ENCODE peak calls at places on chromosome 14, in six cellular contexts. C is GM06990, M is uterus, T is fibroblast of the aortic adventitia, L is hepatocyte, R is tibial nerve. E is an unnamed sample.

GRCh38 chr14:81298122-81298521 is 77.4 kb upstream of the GTF2A1 start:
- DNase-seq in R (no peak), L (no peak), C (no peak), M (no peak), T (no peak), E (no peak)

GRCh38 chr14:65476290-65476941 is 63.9 kb downstream of the FUT8 start:
- DNase-seq in R (no peak), M (no peak), L (no peak), C (peak; percentile 53), T (peak; percentile 18), E (no peak)

GRCh38 chr14:35287481-35288013 is 4.6 kb upstream of the PSMA6 start:
- DNase-seq in C (no peak), T (peak; percentile 67), L (peak; percentile 9), M (no peak), R (no peak), E (no peak)

GRCh38 chr14:78164226-78164853 is 5.8 kb upstream of the NRXN3 start:
- DNase-seq in C (no peak), L (peak; percentile 58), M (no peak), R (no peak), T (no peak), E (no peak)

GRCh38 chr14:88551936-88552565 is 2.8 kb downstream of the PTPN21 start:
- DNase-seq in C (no peak), L (no peak), R (no peak), T (peak; percentile 34), M (no peak), E (no peak)

GRCh38 chr14:105470812-105471771 is 3.5 kb upstream of the CRIP2 start:
- DNase-seq in T (no peak), R (no peak), L (no peak), M (no peak), C (no peak), E (no peak)

GRCh38 chr14:97703006-97703760 is 906.0 kb downstream of the VRK1 start:
- DNase-seq in C (peak; percentile 29), T (no peak), L (no peak), M (no peak), R (no peak), E (no peak)

GRCh38 chr14:74979029-74979428 is 23.6 kb upstream of the PGF start:
- DNase-seq in M (no peak), L (no peak), R (no peak), C (no peak), T (no peak), E (no peak)

GRCh38 chr14:106506901-106507305 is 980.5 kb downstream of the TMEM121 start:
- DNase-seq in C (no peak), L (no peak), M (no peak), T (no peak), R (no peak), E (no peak)

GRCh38 chr14:73723799-73724621 is 9.8 kb upstream of the PNMA1 start:
- DNase-seq in T (peak; percentile 100), C (no peak), M (peak; percentile 92), R (peak; percentile 72), L (peak; percentile 61), E (peak; percentile 84)

GRCh38 chr14:31229009-31229408 is 21.4 kb upstream of the HECTD1 start:
- DNase-seq in T (no peak), R (no peak), C (peak; percentile 36), L (no peak), M (no peak), E (no peak)

GRCh38 chr14:101351769-101352168 is 209.5 kb upstream of the DIO3 start:
- DNase-seq in C (no peak), M (no peak), L (no peak), T (no peak), R (no peak), E (no peak)

GRCh38 chr14:61322799-61323290 is 1.5 kb downstream of the PRKCH start:
- DNase-seq in R (no peak), C (no peak), M (no peak), T (no peak), L (peak; percentile 42), E (peak; percentile 69)

GRCh38 chr14:105324080-105324778 is 9.7 kb downstream of the PACS2 start:
- DNase-seq in T (no peak), R (no peak), C (no peak), L (no peak), M (no peak), E (no peak)

GRCh38 chr14:100138082-100138787 is 21.2 kb downstream of the DEGS2 start:
- DNase-seq in L (no peak), R (no peak), C (no peak), T (no peak), M (no peak), E (no peak)

GRCh38 chr14:66974397-66975025 is 214.7 kb upstream of the GARIN2 start:
- DNase-seq in C (no peak), M (no peak), T (peak; percentile 32), R (no peak), L (no peak), E (no peak)

GRCh38 chr14:104977008-104977680 is 1.0 kb downstream of the AHNAK2 start:
- DNase-seq in R (no peak), C (no peak), T (no peak), M (no peak), L (peak; percentile 6), E (no peak)

GRCh38 chr14:105426416-105427130 is 6.9 kb downstream of the MTA1 start:
- DNase-seq in R (no peak), C (no peak), M (no peak), L (no peak), T (no peak), E (no peak)

GRCh38 chr14:69763761-69764510 is 3.0 kb upstream of the SRSF5 start:
- DNase-seq in C (no peak), M (no peak), L (no peak), T (no peak), R (no peak), E (no peak)

GRCh38 chr14:33505963-33506329 is 444.9 kb downstream of the EGLN3 start:
- DNase-seq in T (no peak), L (no peak), M (no peak), R (no peak), C (no peak), E (no peak)

GRCh38 chr14:66972469-66972868 is 216.8 kb upstream of the GARIN2 start:
- DNase-seq in C (no peak), L (no peak), M (no peak), T (no peak), R (no peak), E (no peak)

GRCh38 chr14:79656086-79656485 is 555.2 kb downstream of the DIO2 start:
- DNase-seq in T (no peak), C (no peak), L (no peak), M (no peak), R (no peak), E (no peak)

GRCh38 chr14:90700928-90701776 is 115.1 kb downstream of the TTC7B start:
- DNase-seq in R (no peak), C (no peak), M (no peak), L (no peak), T (no peak), E (no peak)

GRCh38 chr14:95507174-95507573 is 9.3 kb downstream of the SYNE3 start:
- DNase-seq in L (peak; percentile 54), T (peak; percentile 97), C (no peak), M (peak; percentile 74), R (no peak), E (peak; percentile 87)

GRCh38 chr14:105249175-105250007 is 1.1 kb downstream of the BTBD6 start:
- DNase-seq in T (peak; percentile 27), M (no peak), L (no peak), R (no peak), C (no peak), E (no peak)

GRCh38 chr14:24677956-24678355 is 44.0 kb upstream of the GZMB start:
- DNase-seq in M (no peak), T (no peak), R (no peak), L (no peak), C (no peak), E (no peak)

GRCh38 chr14:24670594-24670993 is 36.6 kb upstream of the GZMB start:
- DNase-seq in M (no peak), T (no peak), R (no peak), L (no peak), C (no peak), E (no peak)

GRCh38 chr14:24673059-24673458 is 39.1 kb upstream of the GZMB start:
- DNase-seq in L (no peak), C (peak; percentile 56), R (no peak), T (no peak), M (no peak), E (no peak)

GRCh38 chr14:24674204-24674970 is 40.4 kb upstream of the GZMB start:
- DNase-seq in M (no peak), R (no peak), C (peak; percentile 47), L (no peak), T (no peak), E (no peak)

DNA sequence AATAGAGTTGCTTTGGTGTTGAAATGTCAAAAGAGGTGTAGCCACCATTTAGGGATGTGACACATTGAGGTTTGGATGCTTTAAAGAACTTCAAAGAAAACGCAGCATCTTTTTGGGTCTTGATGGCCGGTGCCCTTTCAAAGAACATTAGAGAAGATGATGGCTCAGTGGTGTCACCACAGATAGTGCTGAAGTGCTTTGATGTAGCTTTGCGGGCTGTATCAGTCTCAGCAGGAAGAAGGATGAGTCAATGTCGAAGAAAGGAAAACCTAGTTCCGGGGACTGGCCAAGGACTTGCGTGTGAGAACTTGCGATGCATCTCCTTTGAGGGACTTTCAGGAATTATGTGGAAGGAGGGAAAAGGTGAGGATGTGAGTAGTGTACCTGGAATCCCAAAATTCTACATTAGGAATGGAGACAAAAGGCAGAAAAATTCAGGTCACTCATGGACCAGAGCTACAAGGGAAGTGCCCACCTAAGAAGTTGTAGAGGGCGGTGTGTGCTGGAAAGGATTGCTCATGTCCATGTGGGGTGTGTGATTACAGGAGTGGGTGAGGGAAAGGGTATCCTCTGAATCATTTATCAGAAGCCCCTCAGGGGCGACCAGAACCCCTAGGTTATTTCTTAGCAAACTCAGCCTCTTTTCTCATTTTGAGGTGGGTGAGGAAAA is 39.7 kb upstream of the GZMB start:
- DNase-seq in T (no peak), C (peak; percentile 57), L (no peak), M (no peak), R (no peak), E (no peak)
- H3K4me3 ChIP-seq in T (no peak overlapping the region), C (peak overlapping the region; percentile 7), L (no peak overlapping the region), M (no peak overlapping the region), R (no peak overlapping the region), E (no peak overlapping the region)

DNA sequence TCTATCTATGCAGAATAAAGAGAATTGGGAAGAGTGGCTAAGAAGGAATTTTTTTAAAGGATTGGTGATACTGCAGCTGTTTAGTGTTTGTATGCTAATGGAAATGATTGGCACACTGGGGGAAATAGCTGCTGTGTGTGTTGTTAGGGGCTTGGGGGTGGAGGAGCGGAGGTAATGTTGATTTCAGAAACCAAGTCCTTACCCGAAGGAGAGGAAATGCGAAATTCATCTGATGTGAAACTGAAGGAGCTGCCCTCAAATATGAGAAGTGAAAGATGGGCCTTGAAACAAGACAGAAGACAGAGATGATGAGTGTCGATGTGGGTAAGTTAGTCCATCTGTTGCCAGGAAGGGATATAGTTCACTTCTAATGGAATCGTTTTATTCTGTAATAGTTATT is 21.2 kb upstream of the RNASE12 start:
- DNase-seq in M (no peak), C (peak; percentile 39), R (no peak), L (no peak), T (no peak), E (no peak)
- H3K4me3 ChIP-seq in M (no peak overlapping the region), C (no peak overlapping the region), R (no peak overlapping the region), L (no peak overlapping the region), T (no peak overlapping the region), E (no peak overlapping the region)

GRCh38 chr14:92789457-92790089 is 4.5 kb upstream of the GOLGA5 start:
- DNase-seq in C (no peak), T (no peak), M (no peak), R (no peak), L (no peak), E (no peak)
- H3K4me3 ChIP-seq in C (no peak overlapping the region), T (no peak overlapping the region), M (no peak overlapping the region), R (no peak overlapping the region), L (no peak overlapping the region), E (no peak overlapping the region)

GRCh38 chr14:51616724-51617409 is 34.8 kb upstream of the FRMD6 start:
- DNase-seq in C (no peak), T (peak; percentile 96), M (no peak), L (peak; percentile 60), R (no peak), E (no peak)
- H3K4me3 ChIP-seq in C (no peak overlapping the region), T (no peak overlapping the region), M (no peak overlapping the region), L (no peak overlapping the region), R (no peak overlapping the region), E (no peak overlapping the region)

E was measured in lower leg skin.